ENCODE peak calls at places on chromosomes 7 and 10, in six cellular contexts. W is activated B cell treated with CpG ODN at 0.5 μM for 24 hours, G is PC-3, T is GM12878, N is heart right ventricle, H is body of pancreas. Q is an unnamed sample.

GRCh38 chr10:114492351-114493037 is 88.2 kb upstream of the AFAP1L2 start:
- ATAC-seq in W (no peak), G (no peak), T (no peak), N (no peak), H (no peak), Q (peak; percentile 71)

GRCh38 chr10:133274751-133275682 is 1.7 kb downstream of the ADAM8 start:
- ATAC-seq in W (peak; percentile 66), G (peak; percentile 10), T (peak; percentile 69), N (no peak), H (no peak), Q (peak; percentile 65)

GRCh38 chr7:123601530-123601929 is at the start of gene ASB15:
- ATAC-seq in W (no peak), G (no peak), T (no peak), N (peak; percentile 95), H (no peak), Q (no peak)

GRCh38 chr7:38318803-38319416 is 45.5 kb upstream of the TARP start:
- ATAC-seq in W (peak; percentile 45), G (peak; percentile 93), T (peak; percentile 96), N (peak; percentile 86), H (peak; percentile 75), Q (peak; percentile 47)

GRCh38 chr7:137130751-137131158 is 212.8 kb downstream of the PTN start:
- ATAC-seq in W (no peak), G (peak; percentile 96), T (no peak), N (no peak), H (no peak), Q (no peak)

GRCh38 chr10:43437141-43437860 is 390 bp downstream of the ZNF487 start:
- ATAC-seq in W (peak; percentile 81), G (peak; percentile 6), T (no peak), N (no peak), H (peak; percentile 2), Q (no peak)

GRCh38 chr7:151940048-151940845 is 16.0 kb upstream of the GALNTL5 start:
- ATAC-seq in W (no peak), G (peak; percentile 97), T (no peak), N (no peak), H (no peak), Q (no peak)

GRCh38 chr7:127629268-127629854 is 11.4 kb upstream of the PAX4 start:
- ATAC-seq in W (peak; percentile 49), G (peak; percentile 71), T (peak; percentile 96), N (no peak), H (peak; percentile 95), Q (no peak)

GRCh38 chr10:8254350-8254749 is 199.9 kb downstream of the GATA3 start:
- ATAC-seq in W (no peak), G (no peak), T (no peak), N (no peak), H (no peak), Q (peak; percentile 96)

GRCh38 chr10:84293171-84293570 is 35.2 kb upstream of the CCSER2 start:
- ATAC-seq in W (no peak), G (no peak), T (no peak), N (no peak), H (no peak), Q (no peak)

GRCh38 chr7:29352041-29352440 is 157.5 kb downstream of the CHN2 start:
- ATAC-seq in W (no peak), G (no peak), T (peak; percentile 93), N (no peak), H (no peak), Q (no peak)

GRCh38 chr7:143499246-143499645 is 21.6 kb downstream of the TAS2R41 start:
- ATAC-seq in W (no peak), G (peak; percentile 18), T (no peak), N (peak; percentile 86), H (peak; percentile 38), Q (no peak)

GRCh38 chr10:72525689-72526088 is 100.2 kb downstream of the MICU1 start:
- ATAC-seq in W (no peak), G (peak; percentile 18), T (no peak), N (no peak), H (no peak), Q (no peak)

GRCh38 chr7:82961240-82961639 is 201.4 kb downstream of the PCLO start:
- ATAC-seq in W (no peak), G (no peak), T (no peak), N (no peak), H (no peak), Q (no peak)

GRCh38 chr10:96280859-96281258 is 9.5 kb upstream of the BLNK start:
- ATAC-seq in W (no peak), G (no peak), T (no peak), N (no peak), H (no peak), Q (no peak)

GRCh38 chr10:114623661-114624294 is 34.3 kb downstream of the ABLIM1 start:
- ATAC-seq in W (no peak), G (peak; percentile 94), T (no peak), N (peak; percentile 46), H (peak; percentile 97), Q (peak; percentile 59)

GRCh38 chr10:60403168-60403873 is 13.6 kb upstream of the ANK3 start:
- ATAC-seq in W (no peak), G (no peak), T (no peak), N (no peak), H (no peak), Q (no peak)

GRCh38 chr7:70392282-70392681 is 739.7 kb upstream of the GALNT17 start:
- ATAC-seq in W (no peak), G (no peak), T (no peak), N (peak; percentile 83), H (peak; percentile 38), Q (no peak)

GRCh38 chr10:22624289-22624738 is 90.1 kb downstream of the PIP4K2A start:
- ATAC-seq in W (no peak), G (peak; percentile 44), T (no peak), N (no peak), H (peak; percentile 64), Q (no peak)

GRCh38 chr10:47206449-47207279 is 93.3 kb upstream of the GDF10 start:
- ATAC-seq in W (no peak), G (no peak), T (peak; percentile 65), N (no peak), H (no peak), Q (peak; percentile 81)